ENCODE peak calls at places on chromosomes 12 and 14, in four cellular contexts. S is tibial nerve, Y is aorta, C is spleen. L is an unnamed sample. For H3K9me3, the result is how much of the 10 kb centered on the place peaks cover.

GRCh38 chr14:70663707-70664179 is 22.0 kb downstream of the TTC9 start:
- DNase-seq in S (no peak), Y (no peak), C (no peak), L (no peak)

GRCh38 chr12:96241484-96242256 is 47.5 kb downstream of the ELK3 start:
- DNase-seq in S (no peak), Y (no peak), C (peak), L (no peak)

GRCh38 chr12:7884687-7885086 is 12.0 kb upstream of the SLC2A14 start:
- DNase-seq in S (no peak), Y (no peak), C (no peak), L (no peak)

GRCh38 chr14:23537351-23538048 is 14.1 kb downstream of the ZFHX2 start:
- DNase-seq in S (no peak), Y (no peak), C (peak), L (no peak)

GRCh38 chr12:52261211-52261484 is 13.3 kb upstream of the KRT86 start:
- DNase-seq in S (no peak), Y (no peak), C (no peak), L (no peak)

GRCh38 chr12:21882635-21883034 is 58.6 kb downstream of the ABCC9 start:
- DNase-seq in S (no peak), Y (no peak), C (no peak), L (no peak)

GRCh38 chr14:52402812-52403526 is 88.9 kb downstream of the PTGER2 start:
- DNase-seq in S (no peak), Y (no peak), C (no peak), L (no peak)

GRCh38 chr12:63889236-63889635 is 44.7 kb downstream of the SRGAP1 start:
- DNase-seq in S (no peak), Y (no peak), C (no peak), L (no peak)

GRCh38 chr12:53736602-53737493 is 9.6 kb upstream of the CALCOCO1 start:
- DNase-seq in S (no peak), Y (no peak), C (no peak), L (no peak)

GRCh38 chr12:56231184-56231582 is 1.3 kb downstream of the SLC39A5 start:
- DNase-seq in S (no peak), Y (no peak), C (no peak), L (no peak)

GRCh38 chr14:104821971-104822608 is 21.2 kb downstream of the ZBTB42 start:
- DNase-seq in S (no peak), Y (no peak), C (peak), L (no peak)

GRCh38 chr12:38771871-38772270 is 133.5 kb downstream of the CPNE8 start:
- DNase-seq in S (no peak), Y (no peak), C (no peak), L (no peak)

DNA sequence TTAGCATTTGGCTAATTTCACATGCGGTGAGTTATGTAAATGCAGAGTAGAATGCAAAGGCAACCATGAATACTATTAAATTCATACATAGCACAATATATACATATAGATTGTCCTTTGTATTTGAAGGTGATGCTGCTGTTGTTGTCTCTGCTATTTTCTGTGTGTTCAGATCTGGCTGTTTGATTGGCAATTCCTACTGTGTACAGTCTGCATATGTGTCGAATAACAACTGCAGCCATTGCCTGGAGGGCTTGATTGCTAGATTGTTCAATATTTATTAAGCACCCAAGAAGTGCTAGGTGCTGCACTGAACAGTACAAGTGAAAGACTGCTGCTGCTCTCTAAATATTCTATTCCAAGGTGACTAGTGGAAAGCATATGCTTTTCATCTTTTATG is 187.4 kb downstream of the FOXG1 start:
- DNase-seq in S (no peak), Y (no peak), C (no peak), L (no peak)
- H3K9me3 ChIP-seq in S (under half), Y (under half), C (under half), L (under half)

GRCh38 chr12:34341362-34341733 is 319.1 kb downstream of the ALG10 start:
- DNase-seq in S (no peak), Y (no peak), C (no peak), L (no peak)

GRCh38 chr12:34343766-34344165 is 321.5 kb downstream of the ALG10 start:
- DNase-seq in S (no peak), Y (no peak), C (no peak), L (no peak)

GRCh38 chr12:34342048-34342447 is 319.8 kb downstream of the ALG10 start:
- DNase-seq in S (no peak), Y (no peak), C (no peak), L (no peak)

GRCh38 chr12:34344851-34345522 is 322.7 kb downstream of the ALG10 start:
- DNase-seq in S (no peak), Y (no peak), C (no peak), L (no peak)

DNA sequence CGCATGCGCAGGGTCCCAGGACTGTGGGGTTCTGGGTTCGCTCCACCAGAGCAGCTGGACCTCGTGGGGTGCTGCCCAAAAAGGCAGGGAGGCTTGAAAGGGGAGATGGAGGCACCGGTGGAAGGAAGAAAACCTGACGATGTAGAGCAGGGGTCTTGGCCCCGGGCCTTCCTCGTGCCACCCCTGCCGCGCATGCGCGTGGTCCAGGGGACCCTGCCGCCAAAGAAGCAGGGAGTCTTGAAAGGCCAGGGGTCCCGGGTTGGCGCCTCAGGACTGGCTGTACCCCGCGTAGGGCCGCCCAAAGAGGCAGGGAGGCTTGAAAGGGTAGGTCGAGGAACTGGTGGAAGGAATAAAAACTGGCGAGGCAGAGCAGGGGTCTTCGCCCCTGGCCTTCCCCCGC is 321.0 kb downstream of the ALG10 start:
- DNase-seq in S (no peak), Y (no peak), C (no peak), L (no peak)
- H3K9me3 ChIP-seq in S (under half), Y (under half), C (half or more), L (half or more)

GRCh38 chr12:99418379-99418778 is 229.2 kb upstream of the GARIN6 start:
- DNase-seq in S (no peak), Y (no peak), C (no peak), L (no peak)

DNA sequence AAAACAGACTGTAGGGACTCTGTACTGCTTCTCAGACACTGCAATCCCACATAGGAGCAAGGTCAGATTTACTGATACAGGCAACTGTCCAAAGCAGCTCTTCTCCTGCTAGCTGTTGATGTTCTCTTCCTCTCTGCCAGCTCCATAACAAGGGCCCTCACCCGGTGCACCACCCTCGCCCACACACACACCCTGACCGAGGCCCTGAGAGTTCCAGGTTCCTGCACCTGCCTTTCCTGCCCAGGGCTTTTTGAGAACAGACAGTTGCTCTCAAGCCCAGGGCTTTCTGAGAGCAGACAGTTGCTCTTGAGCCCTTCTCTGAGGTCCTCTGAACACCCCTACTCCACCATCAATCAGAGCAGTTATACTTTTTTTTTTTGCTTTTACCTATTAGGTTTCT is 233.8 kb upstream of the GARIN6 start:
- DNase-seq in S (no peak), Y (no peak), C (no peak), L (peak)
- H3K9me3 ChIP-seq in S (under half), Y (under half), C (under half), L (under half)

GRCh38 chr12:34204830-34205285 is 182.6 kb downstream of the ALG10 start:
- DNase-seq in S (no peak), Y (no peak), C (no peak), L (no peak)
- H3K9me3 ChIP-seq in S (under half), Y (under half), C (under half), L (under half)

GRCh38 chr12:130613831-130614230 is 102.3 kb downstream of the RIMBP2 start:
- DNase-seq in S (no peak), Y (no peak), C (no peak), L (no peak)

GRCh38 chr12:130615906-130616305 is 100.2 kb downstream of the RIMBP2 start:
- DNase-seq in S (no peak), Y (no peak), C (no peak), L (no peak)

GRCh38 chr12:130620281-130620680 is 95.8 kb downstream of the RIMBP2 start:
- DNase-seq in S (no peak), Y (no peak), C (no peak), L (no peak)

GRCh38 chr12:130619378-130619970 is 96.6 kb downstream of the RIMBP2 start:
- DNase-seq in S (no peak), Y (no peak), C (no peak), L (no peak)

GRCh38 chr12:130617219-130617618 is 98.9 kb downstream of the RIMBP2 start:
- DNase-seq in S (no peak), Y (no peak), C (no peak), L (no peak)
- H3K9me3 ChIP-seq in S (under half), Y (under half), C (under half), L (under half)

DNA sequence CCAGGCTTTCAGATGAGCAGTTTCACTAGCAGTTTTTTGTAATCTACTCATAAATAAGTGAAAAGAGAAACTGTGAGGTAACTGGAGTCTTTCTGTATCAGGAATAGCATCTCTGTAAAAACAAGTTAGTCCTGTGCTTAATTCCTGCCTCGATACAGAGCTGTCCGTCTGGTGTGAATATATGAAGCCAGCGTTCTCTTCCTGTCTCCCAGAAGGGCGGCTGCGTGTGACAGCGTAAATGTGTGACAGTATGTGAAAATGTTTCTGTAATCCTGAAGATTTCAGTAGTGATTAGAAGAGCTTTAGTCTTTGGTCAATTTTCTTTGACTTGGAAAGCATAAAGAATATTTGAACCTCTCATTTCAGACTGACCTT is 150.3 kb downstream of the FBXL14 start:
- DNase-seq in S (no peak), Y (no peak), C (no peak), L (no peak)
- H3K9me3 ChIP-seq in S (under half), Y (under half), C (under half), L (under half)

L was measured in left lung.